ENCODE peak calls at places on chromosomes 1 and 21, in nine cellular contexts. U is LoVo; F is DMS53; O is prostate gland; A is stimulated activated naive CD8-positive, alpha-beta T cell treated with anti-CD3 and anti-CD28 coated beads, Interleukin-15, amount 100 ng/mL, for 72 hours; Q is mucosa of gallbladder; B is astrocyte of the hippocampus; G is EL; K is mesothelial cell of epicardium. M is an unnamed sample.
A peak's percentile ranks its signal among the peaks of the same experiment; 100 is the strongest.

GRCh38 chr21:31752352-31752751 is 20.4 kb upstream of the SCAF4 start:
- DNase-seq in U (no peak), F (no peak), O (no peak), A (no peak), Q (no peak), B (no peak), G (peak; percentile 23), K (no peak), M (no peak)

GRCh38 chr1:107344268-107344667 is 203.4 kb downstream of the NTNG1 start:
- DNase-seq in U (no peak), F (no peak), O (no peak), A (no peak), Q (no peak), B (no peak), G (no peak), K (no peak), M (no peak)

GRCh38 chr1:236149696-236150228 is 7.4 kb downstream of the GPR137B start:
- DNase-seq in U (no peak), F (no peak), O (no peak), A (no peak), Q (no peak), B (no peak), G (no peak), K (no peak), M (no peak)

GRCh38 chr1:229224308-229224707 is 46.6 kb upstream of the RAB4A start:
- DNase-seq in U (no peak), F (peak; percentile 81), O (no peak), A (no peak), Q (no peak), B (peak; percentile 58), G (no peak), K (no peak), M (peak; percentile 56)

GRCh38 chr1:24108334-24109165 is 3.4 kb downstream of the MYOM3 start:
- DNase-seq in U (no peak), F (peak; percentile 21), O (no peak), A (no peak), Q (no peak), B (peak; percentile 81), G (peak; percentile 82), K (no peak), M (peak; percentile 41)

GRCh38 chr1:172121071-172121717 is 279.9 kb downstream of the DNM3 start:
- DNase-seq in U (no peak), F (no peak), O (no peak), A (no peak), Q (no peak), B (no peak), G (no peak), K (no peak), M (no peak)

GRCh38 chr1:223102797-223103533 is 40.1 kb downstream of the TLR5 start:
- DNase-seq in U (no peak), F (peak; percentile 96), O (no peak), A (no peak), Q (peak; percentile 65), B (no peak), G (no peak), K (no peak), M (no peak)

GRCh38 chr21:46210378-46211136 is 18.0 kb downstream of the LSS start:
- DNase-seq in U (no peak), F (peak; percentile 12), O (no peak), A (no peak), Q (no peak), B (no peak), G (no peak), K (no peak), M (no peak)

GRCh38 chr1:208170252-208170651 is 73.9 kb downstream of the PLXNA2 start:
- DNase-seq in U (no peak), F (no peak), O (no peak), A (no peak), Q (no peak), B (peak; percentile 72), G (no peak), K (no peak), M (peak; percentile 52)

GRCh38 chr1:105483436-105483835 is 1573.0 kb upstream of the PRMT6 start:
- DNase-seq in U (no peak), F (no peak), O (no peak), A (no peak), Q (no peak), B (peak; percentile 6), G (peak; percentile 26), K (no peak), M (no peak)

M was measured in SJSA1.